ENCODE peak calls at places on chromosomes 16 and 17, in nine cellular contexts. G is lower lobe of right lung, F is left kidney, T is EL, E is hypothalamus, K is cerebellar nuclear complex, P is activated T-cell treated with anti-CD3 and anti-CD28 coated beads for 4 hours, I is T1000, W is GM23338. Q is an unnamed sample.

GRCh38 chr16:70610273-70611223 is 35.8 kb upstream of the IL34 start:
- DNase-seq in P (no peak), T (no peak), K (no peak), F (no peak), E (no peak), G (no peak), I (no peak), W (no peak), Q (no peak)

GRCh38 chr16:19468300-19468699 is 50.6 kb downstream of the TMC5 start:
- DNase-seq in K (no peak), G (no peak), I (no peak), E (no peak), W (no peak), T (no peak), P (no peak), F (no peak), Q (no peak)

GRCh38 chr17:42378597-42379594 is 9.3 kb downstream of the STAT3 start:
- DNase-seq in T (no peak), P (no peak), W (peak), G (no peak), F (peak), K (no peak), E (no peak), I (no peak), Q (no peak)

GRCh38 chr17:7916799-7917198 is 710 bp upstream of the RNF227 start:
- DNase-seq in P (no peak), W (no peak), K (no peak), T (peak), I (no peak), G (no peak), F (peak), E (no peak), Q (no peak)

GRCh38 chr17:35895602-35896001 is 15.4 kb upstream of the CCL5 start:
- DNase-seq in I (no peak), W (no peak), T (peak), K (no peak), G (no peak), P (no peak), E (no peak), F (no peak), Q (no peak)

GRCh38 chr17:68310141-68310540 is 18.8 kb downstream of the ARSG start:
- DNase-seq in G (no peak), E (no peak), K (no peak), W (no peak), F (no peak), T (no peak), I (no peak), P (peak), Q (no peak)

GRCh38 chr17:2017274-2017941 is 7.7 kb downstream of the RTN4RL1 start:
- DNase-seq in I (no peak), W (no peak), K (no peak), P (no peak), E (no peak), F (peak), G (no peak), T (no peak), Q (no peak)

GRCh38 chr16:88382491-88383400 is at the start of gene ZNF469:
- DNase-seq in T (peak), W (peak), K (no peak), G (peak), E (no peak), I (peak), F (peak), P (no peak), Q (no peak)

GRCh38 chr17:63405741-63406261 is 40.3 kb downstream of the CYB561 start:
- DNase-seq in I (peak), P (no peak), G (no peak), W (peak), T (peak), K (no peak), E (no peak), F (peak), Q (peak)

GRCh38 chr17:37538991-37539659 is 49.4 kb downstream of the DUSP14 start:
- DNase-seq in G (no peak), P (no peak), I (no peak), W (no peak), E (no peak), T (no peak), F (no peak), K (no peak), Q (no peak)

GRCh38 chr17:2124391-2124790 is 69.5 kb downstream of the HIC1 start:
- DNase-seq in F (no peak), K (no peak), T (peak), G (no peak), I (no peak), E (no peak), P (no peak), W (peak), Q (peak)

GRCh38 chr17:72764632-72765041 is 327.9 kb downstream of the SLC39A11 start:
- DNase-seq in I (no peak), E (no peak), G (no peak), P (no peak), W (no peak), T (peak), K (no peak), F (no peak), Q (no peak)

GRCh38 chr17:63452979-63453551 is 7.0 kb upstream of the CYB561 start:
- DNase-seq in F (no peak), I (no peak), E (no peak), T (no peak), K (no peak), W (no peak), G (no peak), P (no peak), Q (no peak)

GRCh38 chr16:89720520-89720858 is 209 bp downstream of the VPS9D1 start:
- DNase-seq in W (peak), F (peak), E (no peak), G (peak), K (no peak), I (no peak), T (peak), P (no peak), Q (peak)

GRCh38 chr16:84986879-84987278 is 24.5 kb downstream of the ZDHHC7 start:
- DNase-seq in I (no peak), K (no peak), F (no peak), P (no peak), E (no peak), W (no peak), T (no peak), G (peak), Q (no peak)

GRCh38 chr17:40107266-40107980 is 7.0 kb upstream of the NR1D1 start:
- DNase-seq in I (no peak), G (no peak), W (no peak), F (peak), P (no peak), K (no peak), E (no peak), T (no peak), Q (no peak)